ENCODE peak calls at places on chromosomes 11 and 22, in six cellular contexts. D, E, S, X, I and J are unnamed samples.

GRCh38 chr11:66979336-66979980 is 4.4 kb downstream of the C11orf86 start:
- DNase-seq in E (no peak), S (no peak), X (no peak), I (no peak), D (no peak), J (no peak)

GRCh38 chr11:45655347-45655756 is 10.1 kb downstream of the CHST1 start:
- DNase-seq in I (peak), E (peak), S (peak), X (peak), D (peak), J (peak)

GRCh38 chr11:8067929-8068575 is 13.0 kb upstream of the TUB start:
- DNase-seq in E (no peak), D (no peak), X (no peak), S (no peak), I (no peak), J (no peak)

GRCh38 chr11:8327761-8328192 is 64.1 kb upstream of the LMO1 start:
- DNase-seq in S (no peak), D (no peak), E (no peak), X (no peak), I (no peak), J (peak)

GRCh38 chr11:134372961-134373360 is 39.1 kb downstream of the B3GAT1 start:
- DNase-seq in E (no peak), I (no peak), D (no peak), X (no peak), S (no peak), J (no peak)

GRCh38 chr11:68459886-68460740 is 439 bp upstream of the PPP6R3 start:
- DNase-seq in S (peak), I (peak), E (peak), D (peak), X (peak), J (peak)

GRCh38 chr22:26553056-26553752 is 36.7 kb downstream of the TPST2 start:
- DNase-seq in D (peak), X (no peak), E (no peak), S (no peak), I (no peak), J (peak)

GRCh38 chr11:70270877-70271634 is 566 bp downstream of the PPFIA1 start:
- DNase-seq in E (peak), S (no peak), X (peak), D (peak), I (peak), J (peak)

GRCh38 chr11:128180446-128181089 is 406.8 kb downstream of the ETS1 start:
- DNase-seq in S (no peak), I (no peak), E (no peak), D (peak), X (no peak), J (peak)

GRCh38 chr11:1260023-1260501 is 37.2 kb downstream of the MUC5B start:
- DNase-seq in E (no peak), I (peak), S (no peak), X (peak), D (no peak), J (peak)

GRCh38 chr11:57434640-57435546 is 8.0 kb upstream of the SLC43A3 start:
- DNase-seq in D (peak), S (no peak), I (no peak), E (no peak), X (no peak), J (peak)

GRCh38 chr11:35305670-35306382 is 113.5 kb downstream of the SLC1A2 start:
- DNase-seq in S (peak), X (peak), I (peak), E (peak), D (peak), J (peak)

GRCh38 chr22:38700271-38700788 is 413 bp downstream of the JOSD1 start:
- DNase-seq in S (no peak), I (no peak), X (peak), D (no peak), E (no peak), J (peak)

GRCh38 chr11:126415669-126416420 is 60.4 kb downstream of the ST3GAL4 start:
- DNase-seq in D (no peak), S (no peak), I (no peak), E (no peak), X (no peak), J (no peak)

GRCh38 chr22:17098379-17098819 is 13.6 kb downstream of the IL17RA start:
- DNase-seq in D (no peak), X (no peak), E (no peak), I (no peak), S (no peak), J (no peak)

GRCh38 chr11:20443596-20443995 is 56.1 kb downstream of the PRMT3 start:
- DNase-seq in S (no peak), E (no peak), X (peak), D (peak), I (no peak), J (peak)

GRCh38 chr11:70343631-70344030 is 54.7 kb upstream of the CTTN start:
- DNase-seq in I (no peak), X (no peak), D (no peak), S (no peak), E (no peak), J (no peak)

GRCh38 chr11:123364145-123364544 is 65.9 kb upstream of the GRAMD1B start:
- DNase-seq in S (no peak), X (no peak), D (no peak), E (peak), I (no peak), J (no peak)

GRCh38 chr11:129950319-129951034 is 52.2 kb downstream of the PRDM10 start:
- DNase-seq in E (no peak), I (no peak), S (no peak), X (no peak), D (peak), J (peak)

GRCh38 chr22:19832476-19833108 is 22.1 kb downstream of the GNB1L start:
- DNase-seq in I (no peak), E (no peak), X (no peak), D (no peak), S (no peak), J (no peak)

GRCh38 chr11:69499946-69500284 is 18.5 kb downstream of the LINC01488 start:
- DNase-seq in S (no peak), E (no peak), X (no peak), I (no peak), D (no peak), J (peak)

GRCh38 chr11:78325274-78325781 is 92.3 kb downstream of the GAB2 start:
- DNase-seq in I (no peak), D (no peak), X (no peak), E (no peak), S (no peak), J (no peak)

GRCh38 chr22:30947163-30947820 is 21.3 kb downstream of the MORC2 start:
- DNase-seq in X (peak), E (peak), I (no peak), D (no peak), S (no peak), J (no peak)

GRCh38 chr11:19779740-19780139 is 67.1 kb downstream of the NAV2 start:
- DNase-seq in X (no peak), E (no peak), D (no peak), I (no peak), S (no peak), J (no peak)

GRCh38 chr11:102120437-102120935 is 10.2 kb downstream of the YAP1 start:
- DNase-seq in D (peak), E (no peak), I (no peak), X (peak), S (no peak), J (peak)

GRCh38 chr11:97487387-97487786 is 1097.6 kb downstream of the JRKL start:
- DNase-seq in S (no peak), X (no peak), I (no peak), E (no peak), D (no peak), J (no peak)

GRCh38 chr11:859394-860131 is 16.9 kb downstream of the TSPAN4 start:
- DNase-seq in I (no peak), S (no peak), X (no peak), E (no peak), D (peak), J (peak)

GRCh38 chr22:37199103-37199838 is 11.2 kb upstream of the C1QTNF6 start:
- DNase-seq in E (peak), X (peak), D (peak), S (peak), I (peak), J (peak)
- H3K18ac ChIP-seq in E (peak), X (peak), D (peak), S (peak), I (peak), J (peak)

DNA sequence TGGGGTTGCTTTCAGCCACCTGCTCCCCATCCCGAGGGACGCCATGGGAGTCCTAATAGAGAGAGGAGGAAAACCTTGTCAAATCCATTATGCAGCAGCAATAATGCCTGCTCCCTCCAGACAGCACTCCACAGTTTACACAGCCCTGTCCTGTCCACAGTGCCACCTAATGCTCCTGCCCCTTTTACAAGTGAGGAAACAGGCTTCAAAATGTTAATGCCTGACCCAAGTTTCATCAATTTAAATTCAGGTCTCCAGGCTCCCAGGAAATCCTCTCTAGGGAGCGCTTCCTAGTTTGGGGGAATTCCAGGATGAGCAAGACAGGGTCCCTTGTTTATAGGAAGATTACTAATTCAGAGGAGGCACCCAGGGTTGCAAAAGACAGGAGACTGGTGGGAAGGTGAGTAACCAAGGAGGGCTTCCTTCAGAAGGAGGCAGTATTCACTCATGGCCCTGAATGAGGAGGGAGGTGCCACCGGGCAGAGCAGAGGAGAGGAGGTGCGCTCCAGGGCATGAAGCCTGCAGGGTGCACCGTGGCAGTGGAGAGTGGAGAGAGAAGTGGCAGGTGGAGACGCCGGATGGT is 1.5 kb downstream of the TMEM132A start:
- DNase-seq in S (no peak), D (peak), X (no peak), I (no peak), E (no peak), J (peak)
- H2AK5ac ChIP-seq in S (peak), D (peak), X (no peak), I (no peak), E (no peak), J (no peak)

DNA sequence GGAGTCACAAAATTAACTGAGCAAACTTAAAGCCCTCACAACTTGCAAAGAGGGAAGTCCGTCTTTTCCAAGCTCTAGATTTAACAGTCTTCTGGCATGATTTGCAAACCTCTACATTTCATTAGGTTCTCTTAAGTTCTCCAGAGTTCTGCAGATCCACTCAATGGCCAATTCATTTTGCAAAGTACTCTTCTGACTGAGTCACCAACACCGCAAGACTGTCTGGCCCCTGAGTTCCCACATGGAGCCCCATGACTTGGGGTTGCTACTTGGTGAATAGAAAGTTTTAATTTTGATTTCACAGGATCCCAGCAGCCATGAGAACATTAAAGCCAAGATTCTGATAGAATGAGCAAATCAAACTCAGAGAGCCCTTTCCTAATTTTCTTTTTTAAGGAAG is 134.5 kb downstream of the PLEKHA7 start:
- DNase-seq in D (no peak), X (no peak), E (no peak), I (no peak), S (no peak), J (no peak)
- H3K4ac ChIP-seq in D (no peak), X (no peak), E (no peak), I (no peak), S (no peak), J (no peak)

DNA sequence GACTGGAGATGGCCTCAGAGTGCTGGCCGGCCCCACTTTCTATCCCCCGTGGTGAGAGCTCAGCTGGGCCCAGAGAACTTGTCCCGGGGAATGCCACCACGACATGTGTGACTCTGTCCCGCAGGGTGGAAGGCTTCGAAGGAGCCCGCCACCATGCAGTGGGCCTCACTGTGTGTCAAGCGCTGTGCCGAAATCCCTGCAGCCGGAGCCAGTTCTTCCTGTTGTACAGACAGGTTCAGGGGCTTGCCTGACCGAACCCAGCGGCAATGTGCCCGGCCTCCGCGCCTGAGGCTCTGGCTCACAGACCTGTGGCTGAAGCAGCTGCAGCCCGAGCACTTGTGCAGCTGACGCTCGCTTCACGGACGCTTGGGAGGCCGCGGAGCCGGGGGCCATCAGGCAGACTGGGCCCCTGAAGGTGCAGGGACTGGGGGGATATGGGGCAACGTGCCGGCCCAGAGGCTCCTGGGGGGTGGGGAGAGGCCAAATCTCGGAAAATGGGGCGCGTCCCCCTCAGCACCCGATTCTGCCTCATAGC is 650 bp downstream of the PPM1F start:
- DNase-seq in S (no peak), I (peak), E (no peak), X (peak), D (peak), J (peak)
- H3K18ac ChIP-seq in S (no peak), I (no peak), E (peak), X (peak), D (no peak), J (peak)